ENCODE peak calls at places on chromosomes 6 and 20, in four cellular contexts. D is activated effector memory CD4-positive, alpha-beta T cell treated with Interleukin-2 at 50 U/mL for 16 hours; H is activated CD4-positive, alpha-beta T cell treated with anti-CD3 and anti-CD28 coated beads, Interleukin-2, amount 50 U/mL, for 24 hours; A is fibroblast of lung. Z is an unnamed sample.

GRCh38 chr6:109393882-109394281 is 11.6 kb upstream of the CD164 start:
- DNase-seq in D (no peak), H (no peak), A (no peak), Z (no peak)

GRCh38 chr6:111591370-111591900 is 14.2 kb downstream of the TRAF3IP2 start:
- DNase-seq in D (no peak), H (no peak), A (peak), Z (peak)

GRCh38 chr6:109417646-109418045 is 22.8 kb downstream of the PPIL6 start:
- DNase-seq in D (no peak), H (no peak), A (no peak), Z (no peak)

GRCh38 chr20:58584881-58585752 is 66.0 kb upstream of the STX16 start:
- DNase-seq in D (no peak), H (no peak), A (peak), Z (peak)

GRCh38 chr6:34745277-34746103 is 11.8 kb upstream of the SNRPC start:
- DNase-seq in D (no peak), H (no peak), A (no peak), Z (peak)

GRCh38 chr20:24933266-24933908 is 15.7 kb upstream of the CST7 start:
- DNase-seq in D (no peak), H (no peak), A (no peak), Z (no peak)

GRCh38 chr20:49785851-49786174 is 26.8 kb upstream of the SLC9A8 start:
- DNase-seq in D (no peak), H (no peak), A (no peak), Z (no peak)

GRCh38 chr20:38811769-38812168 is 6.3 kb downstream of the PPP1R16B start:
- DNase-seq in D (no peak), H (no peak), A (no peak), Z (no peak)

GRCh38 chr6:132780770-132781371 is 17.6 kb downstream of the SLC18B1 start:
- DNase-seq in D (no peak), H (no peak), A (peak), Z (peak)

GRCh38 chr6:106799008-106799952 is 169.9 kb downstream of the QRSL1 start:
- DNase-seq in D (no peak), H (no peak), A (peak), Z (peak)

GRCh38 chr6:31794866-31795615 is 511 bp downstream of the VARS1 start:
- DNase-seq in D (no peak), H (no peak), A (no peak), Z (no peak)

GRCh38 chr20:50838707-50839385 is 44.0 kb downstream of the BCAS4 start:
- DNase-seq in D (no peak), H (no peak), A (no peak), Z (no peak)

Z was measured in fibroblast of pulmonary artery.